ENCODE peak calls at places on chromosomes 3 and 15, in nine cellular contexts. Q, C, J, U, O, Y, M, B and T are unnamed samples.
A peak's percentile ranks its signal among the peaks of the same experiment; 100 is the strongest.

GRCh38 chr3:136336329-136337100 is 86.4 kb downstream of the PCCB start:
- DNase-seq in Q (no peak), C (peak; percentile 75), J (no peak), U (no peak), O (no peak), Y (no peak), M (no peak), B (peak; percentile 57), T (no peak)

GRCh38 chr15:101781927-101782326 is 21.4 kb upstream of the OR4F6 start:
- DNase-seq in Q (no peak), C (no peak), J (no peak), U (no peak), O (no peak), Y (no peak), M (no peak), B (no peak), T (no peak)

GRCh38 chr15:27087651-27088583 is 116.9 kb downstream of the GABRG3 start:
- DNase-seq in Q (no peak), C (no peak), J (no peak), U (no peak), O (no peak), Y (no peak), M (no peak), B (no peak), T (no peak)

GRCh38 chr15:72813345-72814004 is 29.9 kb upstream of the ADPGK start:
- DNase-seq in Q (no peak), C (no peak), J (no peak), U (no peak), O (no peak), Y (no peak), M (no peak), B (no peak), T (no peak)

GRCh38 chr3:23663661-23664186 is 142.0 kb upstream of the UBE2E1 start:
- DNase-seq in Q (no peak), C (no peak), J (no peak), U (no peak), O (no peak), Y (no peak), M (no peak), B (no peak), T (no peak)

GRCh38 chr15:78984041-78984440 is 39.2 kb upstream of the CTSH start:
- DNase-seq in Q (no peak), C (no peak), J (no peak), U (no peak), O (no peak), Y (no peak), M (no peak), B (no peak), T (no peak)

GRCh38 chr15:46413799-46414198 is 779.0 kb downstream of the SQOR start:
- DNase-seq in Q (no peak), C (peak; percentile 32), J (no peak), U (no peak), O (no peak), Y (no peak), M (no peak), B (no peak), T (no peak)

GRCh38 chr3:73622135-73622534 is 2.6 kb downstream of the PDZRN3 start:
- DNase-seq in Q (peak; percentile 72), C (peak; percentile 48), J (no peak), U (peak; percentile 47), O (no peak), Y (no peak), M (peak; percentile 56), B (peak; percentile 42), T (peak; percentile 10)

GRCh38 chr3:46931631-46932441 is 44.7 kb downstream of the CCDC12 start:
- DNase-seq in Q (peak; percentile 56), C (peak; percentile 36), J (no peak), U (peak; percentile 86), O (no peak), Y (peak; percentile 55), M (peak; percentile 73), B (peak; percentile 40), T (no peak)